ENCODE peak calls at places on chromosomes 4 and X, in five cellular contexts. O is CD8-positive, alpha-beta memory T cell; E is ACHN; C is caudate nucleus; F is GM13976. B is an unnamed sample.

GRCh38 chrX:106999002-106999975 is 723 bp downstream of the MORC4 start:
- DNase-seq in F (peak), C (peak), E (peak), O (peak), B (peak)

GRCh38 chr4:169492436-169493163 is 119.8 kb downstream of the NEK1 start:
- DNase-seq in E (peak), C (no peak), O (no peak), F (peak), B (no peak)

GRCh38 chrX:3669841-3670240 is 43.6 kb downstream of the PRKX start:
- DNase-seq in E (no peak), O (no peak), F (no peak), C (no peak), B (no peak)

GRCh38 chrX:78123190-78123589 is 16.3 kb downstream of the TAF9B start:
- DNase-seq in E (peak), F (no peak), C (no peak), O (no peak), B (no peak)

GRCh38 chrX:12771445-12772069 is 19.7 kb upstream of the PRPS2 start:
- DNase-seq in E (no peak), F (peak), C (no peak), O (peak), B (peak)

GRCh38 chrX:8404443-8404842 is 60.2 kb upstream of the VCX3B start:
- DNase-seq in E (no peak), O (no peak), C (no peak), F (no peak), B (no peak)

GRCh38 chrX:38085797-38086196 is 79.4 kb downstream of the SYTL5 start:
- DNase-seq in O (no peak), F (no peak), E (no peak), C (no peak), B (no peak)

GRCh38 chr4:186587416-186588018 is 32.1 kb upstream of the MTNR1A start:
- DNase-seq in E (peak), F (peak), C (peak), O (peak), B (peak)

GRCh38 chr4:15001248-15001824 is 945 bp upstream of the CPEB2 start:
- DNase-seq in O (peak), E (peak), F (peak), C (peak), B (peak)

GRCh38 chr4:16858275-16858752 is 40.1 kb downstream of the LDB2 start:
- DNase-seq in F (no peak), O (no peak), E (no peak), C (no peak), B (no peak)

GRCh38 chrX:153851981-153852380 is 21.6 kb upstream of the PDZD4 start:
- DNase-seq in F (no peak), E (no peak), O (no peak), C (no peak), B (no peak)

B was measured in naive B cell.